ENCODE peak calls at places on chromosomes 7 and 10, in five cellular contexts. M is IMR-90, N is mesendoderm, C is neuronal stem cell, L is mesenchymal stem cell. W is an unnamed sample.

GRCh38 chr7:98376719-98377118 is 24.2 kb downstream of the BAIAP2L1 start:
- DNase-seq in M (no peak), N (no peak), C (no peak), L (no peak), W (peak; percentile 66)

GRCh38 chr10:118698421-118698820 is 56.3 kb downstream of the CACUL1 start:
- DNase-seq in M (peak; percentile 72), N (peak; percentile 91), C (no peak), L (peak; percentile 67), W (no peak)

GRCh38 chr7:2631924-2632716 is at the start of gene TTYH3:
- DNase-seq in M (no peak), N (peak; percentile 48), C (no peak), L (no peak), W (no peak)

GRCh38 chr7:41544241-41544640 is 158.6 kb downstream of the INHBA start:
- DNase-seq in M (peak; percentile 38), N (no peak), C (no peak), L (no peak), W (no peak)

GRCh38 chr7:88291401-88292173 is 15.1 kb downstream of the STEAP4 start:
- DNase-seq in M (peak; percentile 3), N (no peak), C (no peak), L (no peak), W (peak; percentile 99)

GRCh38 chr10:52318822-52319464 is 4.9 kb downstream of the DKK1 start:
- DNase-seq in M (peak; percentile 98), N (no peak), C (no peak), L (peak; percentile 89), W (peak; percentile 92)

GRCh38 chr10:101840102-101840684 is 3.4 kb downstream of the KCNIP2 start:
- DNase-seq in M (no peak), N (peak; percentile 60), C (no peak), L (peak; percentile 15), W (no peak)

GRCh38 chr10:48536916-48537890 is 67.7 kb downstream of the ARHGAP22 start:
- DNase-seq in M (no peak), N (peak; percentile 41), C (no peak), L (no peak), W (no peak)

GRCh38 chr10:10891437-10891836 is 126.2 kb upstream of the CELF2 start:
- DNase-seq in M (peak; percentile 90), N (peak; percentile 14), C (no peak), L (peak; percentile 87), W (peak; percentile 32)

GRCh38 chr10:72274730-72275350 is 1.1 kb downstream of the DDIT4 start:
- DNase-seq in M (peak; percentile 59), N (peak; percentile 65), C (no peak), L (peak; percentile 66), W (no peak)

GRCh38 chr10:97687785-97688781 is 1.0 kb upstream of the AVPI1 start:
- DNase-seq in M (peak; percentile 93), N (no peak), C (no peak), L (peak; percentile 90), W (no peak)

GRCh38 chr10:114064151-114065045 is 20.7 kb downstream of the ADRB1 start:
- DNase-seq in M (no peak), N (no peak), C (no peak), L (peak; percentile 7), W (no peak)

GRCh38 chr7:155377837-155378579 is 79.9 kb upstream of the EN2 start:
- DNase-seq in M (peak; percentile 10), N (peak; percentile 40), C (no peak), L (peak; percentile 22), W (no peak)

GRCh38 chr10:77792155-77792554 is 134.4 kb downstream of the DLG5 start:
- DNase-seq in M (no peak), N (no peak), C (no peak), L (no peak), W (no peak)

GRCh38 chr7:131521651-131522163 is 34.7 kb downstream of the PODXL start:
- DNase-seq in M (no peak), N (peak; percentile 91), C (no peak), L (no peak), W (peak; percentile 48)

GRCh38 chr7:3188946-3189345 is 112.1 kb upstream of the SDK1 start:
- DNase-seq in M (no peak), N (no peak), C (no peak), L (no peak), W (no peak)

GRCh38 chr7:6284461-6285360 is 12.3 kb upstream of the CYTH3 start:
- DNase-seq in M (no peak), N (no peak), C (no peak), L (no peak), W (peak; percentile 94)

GRCh38 chr10:95069286-95069685 is at the start of gene CYP2C8:
- DNase-seq in M (no peak), N (no peak), C (no peak), L (no peak), W (no peak)

GRCh38 chr7:149838992-149839408 is 825 bp downstream of the ZNF862 start:
- DNase-seq in M (peak; percentile 6), N (peak; percentile 33), C (peak; percentile 12), L (peak; percentile 49), W (no peak)

GRCh38 chr7:120370954-120371353 is 98.0 kb downstream of the KCND2 start:
- DNase-seq in M (no peak), N (no peak), C (no peak), L (no peak), W (no peak)

GRCh38 chr7:2894118-2894940 is 50.2 kb upstream of the GNA12 start:
- DNase-seq in M (no peak), N (no peak), C (no peak), L (no peak), W (no peak)

GRCh38 chr10:121734517-121735137 is 136.4 kb upstream of the FGFR2 start:
- DNase-seq in M (no peak), N (no peak), C (no peak), L (peak; percentile 24), W (no peak)

GRCh38 chr10:78650122-78650521 is 418.6 kb upstream of the ZMIZ1 start:
- DNase-seq in M (peak; percentile 28), N (no peak), C (no peak), L (no peak), W (no peak)

DNA sequence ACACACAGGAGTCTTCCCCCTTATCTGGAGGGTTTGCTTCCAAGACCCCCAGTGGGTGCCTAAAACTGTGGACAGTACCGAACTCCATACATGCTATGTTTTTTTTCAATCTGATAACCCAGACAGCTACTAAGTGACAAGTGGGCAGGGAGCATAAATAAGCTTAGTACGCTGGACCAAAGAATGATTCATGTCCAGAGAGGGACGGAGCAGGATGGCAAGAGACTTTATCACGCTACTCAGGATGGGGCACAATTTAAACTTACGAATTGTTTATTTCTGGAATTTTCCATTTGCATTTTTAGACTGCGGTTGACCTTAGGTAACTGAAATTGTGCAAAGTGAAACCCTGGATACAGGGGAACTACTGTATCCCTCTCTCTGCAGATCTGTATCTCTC is 410.0 kb upstream of the MKI67 start:
- DNase-seq in M (no peak), N (no peak), C (no peak), L (peak; percentile 14), W (no peak)
- H2BK5ac ChIP-seq in M (no peak overlapping the region), N (no peak overlapping the region), C (no peak overlapping the region), L (no peak overlapping the region), W (no peak overlapping the region)

GRCh38 chr7:50791363-50791762 is 8.7 kb upstream of the GRB10 start:
- DNase-seq in M (no peak), N (peak; percentile 40), C (no peak), L (no peak), W (no peak)
- H3K4me2 ChIP-seq in M (peak overlapping the region; percentile 77), N (peak overlapping the region; percentile 81), C (no peak overlapping the region), L (peak overlapping the region; percentile 90), W (peak overlapping the region; percentile 96)

GRCh38 chr10:24172909-24173308 is 36.0 kb upstream of the KIAA1217 start:
- DNase-seq in M (no peak), N (no peak), C (no peak), L (no peak), W (no peak)

GRCh38 chr10:24180891-24181290 is 28.0 kb upstream of the KIAA1217 start:
- DNase-seq in M (no peak), N (no peak), C (no peak), L (no peak), W (no peak)

GRCh38 chr10:24174014-24174413 is 34.9 kb upstream of the KIAA1217 start:
- DNase-seq in M (no peak), N (no peak), C (no peak), L (no peak), W (no peak)

GRCh38 chr10:24176658-24177057 is 32.3 kb upstream of the KIAA1217 start:
- DNase-seq in M (no peak), N (no peak), C (no peak), L (no peak), W (no peak)
- H3K4me3 ChIP-seq in M (no peak overlapping the region), N (no peak overlapping the region), C (no peak overlapping the region), L (no peak overlapping the region), W (no peak overlapping the region)

GRCh38 chr10:71269301-71270288 is 49.5 kb upstream of the SLC29A3 start:
- DNase-seq in M (peak; percentile 49), N (peak; percentile 92), C (peak; percentile 30), L (peak; percentile 51), W (no peak)
- H2BK5ac ChIP-seq in M (no peak overlapping the region), N (peak overlapping the region; percentile 18), C (no peak overlapping the region), L (no peak overlapping the region), W (no peak overlapping the region)

DNA sequence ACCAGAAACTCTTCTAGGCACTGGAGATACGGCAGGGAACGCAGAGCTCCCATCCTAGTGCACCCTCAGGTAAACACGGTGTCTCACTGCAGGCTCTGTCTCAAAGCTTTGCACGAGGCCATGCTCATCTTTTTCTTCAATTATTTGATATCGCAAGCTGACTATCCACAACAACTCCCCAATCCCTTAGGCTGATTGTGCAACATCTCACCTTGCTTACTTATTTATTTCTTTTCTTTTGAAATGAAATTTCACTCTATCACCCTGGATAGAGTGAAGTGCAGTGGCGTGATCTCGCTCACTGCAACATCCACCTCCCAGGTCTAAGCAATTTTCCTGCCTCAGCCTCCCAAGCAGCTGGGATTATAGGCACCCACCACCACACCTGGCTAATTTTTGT is 12.4 kb downstream of the ITIH2 start:
- DNase-seq in M (no peak), N (no peak), C (no peak), L (no peak), W (no peak)
- H3K4me2 ChIP-seq in M (no peak overlapping the region), N (no peak overlapping the region), C (no peak overlapping the region), L (no peak overlapping the region), W (no peak overlapping the region)

GRCh38 chr7:1236831-1237701 is 4.4 kb downstream of the UNCX start:
- DNase-seq in M (no peak), N (no peak), C (no peak), L (no peak), W (no peak)
- H3K4me3 ChIP-seq in M (no peak overlapping the region), N (no peak overlapping the region), C (no peak overlapping the region), L (no peak overlapping the region), W (no peak overlapping the region)

DNA sequence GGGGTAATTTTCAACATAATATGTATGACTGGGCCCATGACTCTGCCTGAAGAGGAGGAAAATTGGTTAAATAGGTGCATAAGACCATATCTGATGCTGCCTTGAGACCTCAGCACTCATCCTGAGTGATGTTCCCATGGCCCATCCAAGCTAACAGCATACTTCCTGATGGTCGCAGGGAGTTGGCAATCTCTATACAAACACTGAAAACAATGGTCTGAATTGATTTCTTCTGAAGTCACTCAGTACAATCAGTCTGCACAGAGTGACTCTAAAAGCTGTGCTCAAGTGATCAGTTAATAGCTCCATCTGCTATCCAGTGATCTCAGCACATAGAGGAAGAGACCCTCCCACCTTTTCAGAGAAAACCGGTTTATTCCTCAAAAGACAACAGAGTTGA is 3.9 kb downstream of the PPP1R17 start:
- DNase-seq in M (no peak), N (no peak), C (no peak), L (no peak), W (no peak)
- H2BK5ac ChIP-seq in M (no peak overlapping the region), N (no peak overlapping the region), C (no peak overlapping the region), L (no peak overlapping the region), W (no peak overlapping the region)

W was measured in trophoblast cell.